ENCODE peak calls at places on chromosomes 13 and 19, in five cellular contexts. D is GM12878, Z is body of pancreas, H is nephron progenitor cell, S is KG1. J is an unnamed sample.

GRCh38 chr13:91326156-91326555 is 21.3 kb upstream of the MIR17HG start:
- DNase-seq in H (no peak), D (no peak), Z (no peak), S (no peak), J (no peak)

GRCh38 chr13:69044629-69045028 is 1063.0 kb upstream of the ATXN8OS start:
- DNase-seq in D (no peak), Z (no peak), H (no peak), S (no peak), J (no peak)

GRCh38 chr13:98386632-98387031 is 190.3 kb downstream of the STK24 start:
- DNase-seq in D (no peak), S (no peak), H (no peak), Z (no peak), J (peak)

GRCh38 chr19:39170398-39171231 is 26.1 kb upstream of the NCCRP1 start:
- DNase-seq in H (no peak), S (no peak), D (no peak), Z (no peak), J (no peak)

GRCh38 chr13:37127706-37128241 is 22.3 kb upstream of the CSNK1A1L start:
- DNase-seq in H (no peak), D (no peak), S (no peak), Z (peak), J (no peak)

GRCh38 chr13:110274687-110275086 is 32.3 kb downstream of the COL4A1 start:
- DNase-seq in D (no peak), S (no peak), H (no peak), Z (no peak), J (no peak)

GRCh38 chr13:24648271-24648670 is 31.9 kb upstream of the ATP12A start:
- DNase-seq in Z (no peak), H (no peak), D (no peak), S (no peak), J (no peak)

GRCh38 chr19:19176950-19177349 is 6.9 kb upstream of the MEF2B start:
- DNase-seq in Z (no peak), S (no peak), H (no peak), D (no peak), J (no peak)

GRCh38 chr19:3986260-3987041 is 1.2 kb upstream of the EEF2 start:
- DNase-seq in S (peak), H (peak), D (peak), Z (peak), J (peak)

GRCh38 chr13:98782654-98783053 is 30.2 kb upstream of the SLC15A1 start:
- DNase-seq in S (no peak), H (no peak), D (no peak), Z (no peak), J (no peak)